ENCODE peak calls at places on chromosomes 2 and 18, in ten cellular contexts. One of them, this sample, is unnamed.

GRCh38 chr18:46239549-46239948 is 135.4 kb downstream of the HAUS1 start:
- DNase-seq in NCI-H510A treated with DMSO at 0.1 percent for 48 hours: no peak
- DNase-seq in RWPE1: no peak
- DNase-seq in fibroblast of villous mesenchyme: no peak
- DNase-seq in NCI-H1417: no peak
- DNase-seq in SJSA1: no peak
- DNase-seq in fibroblast of mammary gland: no peak
- DNase-seq in AG09319: no peak
- DNase-seq in LHCN-M2: no peak
- DNase-seq in WTC11: no peak
- DNase-seq in this sample: no peak

GRCh38 chr2:199471443-199472057 is 13.8 kb upstream of the SATB2 start:
- DNase-seq in NCI-H510A treated with DMSO at 0.1 percent for 48 hours: peak; percentile 66
- DNase-seq in RWPE1: peak; percentile 55
- DNase-seq in fibroblast of villous mesenchyme: peak; percentile 25
- DNase-seq in NCI-H1417: no peak
- DNase-seq in SJSA1: peak; percentile 53
- DNase-seq in fibroblast of mammary gland: peak; percentile 49
- DNase-seq in AG09319: no peak
- DNase-seq in LHCN-M2: peak; percentile 58
- DNase-seq in WTC11: peak; percentile 94
- DNase-seq in this sample: no peak

GRCh38 chr2:107591541-107591940 is 235.2 kb upstream of the RGPD4 start:
- DNase-seq in NCI-H510A treated with DMSO at 0.1 percent for 48 hours: no peak
- DNase-seq in RWPE1: no peak
- DNase-seq in fibroblast of villous mesenchyme: peak; percentile 19
- DNase-seq in NCI-H1417: no peak
- DNase-seq in SJSA1: no peak
- DNase-seq in fibroblast of mammary gland: peak; percentile 9
- DNase-seq in AG09319: no peak
- DNase-seq in LHCN-M2: peak; percentile 19
- DNase-seq in WTC11: no peak
- DNase-seq in this sample: no peak

GRCh38 chr2:18910843-18911242 is 321.5 kb upstream of the NT5C1B start:
- DNase-seq in NCI-H510A treated with DMSO at 0.1 percent for 48 hours: no peak
- DNase-seq in RWPE1: peak; percentile 85
- DNase-seq in fibroblast of villous mesenchyme: peak; percentile 86
- DNase-seq in NCI-H1417: no peak
- DNase-seq in SJSA1: peak; percentile 46
- DNase-seq in fibroblast of mammary gland: peak; percentile 97
- DNase-seq in AG09319: peak; percentile 75
- DNase-seq in LHCN-M2: peak; percentile 91
- DNase-seq in WTC11: no peak
- DNase-seq in this sample: no peak

GRCh38 chr2:30611572-30611971 is 164.5 kb downstream of the LCLAT1 start:
- DNase-seq in NCI-H510A treated with DMSO at 0.1 percent for 48 hours: peak; percentile 89
- DNase-seq in RWPE1: no peak
- DNase-seq in fibroblast of villous mesenchyme: no peak
- DNase-seq in NCI-H1417: no peak
- DNase-seq in SJSA1: no peak
- DNase-seq in fibroblast of mammary gland: peak; percentile 24
- DNase-seq in AG09319: peak; percentile 62
- DNase-seq in LHCN-M2: peak; percentile 60
- DNase-seq in WTC11: no peak
- DNase-seq in this sample: no peak

GRCh38 chr2:238649123-238649522 is 198.8 kb upstream of the TWIST2 start:
- DNase-seq in NCI-H510A treated with DMSO at 0.1 percent for 48 hours: no peak
- DNase-seq in RWPE1: no peak
- DNase-seq in fibroblast of villous mesenchyme: no peak
- DNase-seq in NCI-H1417: no peak
- DNase-seq in SJSA1: no peak
- DNase-seq in fibroblast of mammary gland: no peak
- DNase-seq in AG09319: no peak
- DNase-seq in LHCN-M2: no peak
- DNase-seq in WTC11: no peak
- DNase-seq in this sample: no peak

GRCh38 chr18:79384834-79385233 is 10.9 kb upstream of the NFATC1 start:
- DNase-seq in NCI-H510A treated with DMSO at 0.1 percent for 48 hours: no peak
- DNase-seq in RWPE1: no peak
- DNase-seq in fibroblast of villous mesenchyme: no peak
- DNase-seq in NCI-H1417: no peak
- DNase-seq in SJSA1: no peak
- DNase-seq in fibroblast of mammary gland: no peak
- DNase-seq in AG09319: no peak
- DNase-seq in LHCN-M2: no peak
- DNase-seq in WTC11: no peak
- DNase-seq in this sample: no peak

GRCh38 chr18:36733150-36733549 is 95.7 kb downstream of the TPGS2 start:
- DNase-seq in NCI-H510A treated with DMSO at 0.1 percent for 48 hours: no peak
- DNase-seq in RWPE1: no peak
- DNase-seq in fibroblast of villous mesenchyme: no peak
- DNase-seq in NCI-H1417: no peak
- DNase-seq in SJSA1: no peak
- DNase-seq in fibroblast of mammary gland: no peak
- DNase-seq in AG09319: no peak
- DNase-seq in LHCN-M2: no peak
- DNase-seq in WTC11: no peak
- DNase-seq in this sample: no peak

GRCh38 chr2:111664451-111664850 is 219.5 kb downstream of the ANAPC1 start:
- DNase-seq in NCI-H510A treated with DMSO at 0.1 percent for 48 hours: no peak
- DNase-seq in RWPE1: no peak
- DNase-seq in fibroblast of villous mesenchyme: no peak
- DNase-seq in NCI-H1417: no peak
- DNase-seq in SJSA1: no peak
- DNase-seq in fibroblast of mammary gland: no peak
- DNase-seq in AG09319: no peak
- DNase-seq in LHCN-M2: no peak
- DNase-seq in WTC11: no peak
- DNase-seq in this sample: no peak

GRCh38 chr18:74806073-74806472 is 208.4 kb downstream of the ZNF407 start:
- DNase-seq in NCI-H510A treated with DMSO at 0.1 percent for 48 hours: no peak
- DNase-seq in RWPE1: peak; percentile 10
- DNase-seq in fibroblast of villous mesenchyme: no peak
- DNase-seq in NCI-H1417: no peak
- DNase-seq in SJSA1: no peak
- DNase-seq in fibroblast of mammary gland: no peak
- DNase-seq in AG09319: no peak
- DNase-seq in LHCN-M2: no peak
- DNase-seq in WTC11: no peak
- DNase-seq in this sample: no peak

GRCh38 chr2:20516646-20517341 is 69.9 kb downstream of the RHOB start:
- DNase-seq in NCI-H510A treated with DMSO at 0.1 percent for 48 hours: no peak
- DNase-seq in RWPE1: no peak
- DNase-seq in fibroblast of villous mesenchyme: no peak
- DNase-seq in NCI-H1417: no peak
- DNase-seq in SJSA1: no peak
- DNase-seq in fibroblast of mammary gland: peak; percentile 30
- DNase-seq in AG09319: no peak
- DNase-seq in LHCN-M2: no peak
- DNase-seq in WTC11: no peak
- DNase-seq in this sample: no peak

GRCh38 chr18:70228546-70228945 is 23.1 kb upstream of the RTTN start:
- DNase-seq in NCI-H510A treated with DMSO at 0.1 percent for 48 hours: no peak
- DNase-seq in RWPE1: no peak
- DNase-seq in fibroblast of villous mesenchyme: no peak
- DNase-seq in NCI-H1417: no peak
- DNase-seq in SJSA1: no peak
- DNase-seq in fibroblast of mammary gland: peak; percentile 51
- DNase-seq in AG09319: no peak
- DNase-seq in LHCN-M2: peak; percentile 14
- DNase-seq in WTC11: no peak
- DNase-seq in this sample: no peak

GRCh38 chr2:101173707-101174295 is 22.6 kb upstream of the TBC1D8 start:
- DNase-seq in NCI-H510A treated with DMSO at 0.1 percent for 48 hours: no peak
- DNase-seq in RWPE1: no peak
- DNase-seq in fibroblast of villous mesenchyme: no peak
- DNase-seq in NCI-H1417: no peak
- DNase-seq in SJSA1: no peak
- DNase-seq in fibroblast of mammary gland: no peak
- DNase-seq in AG09319: no peak
- DNase-seq in LHCN-M2: no peak
- DNase-seq in WTC11: no peak
- DNase-seq in this sample: no peak

GRCh38 chr2:179106342-179107178 is 56.6 kb upstream of the CCDC141 start:
- DNase-seq in NCI-H510A treated with DMSO at 0.1 percent for 48 hours: peak; percentile 33
- DNase-seq in RWPE1: peak; percentile 48
- DNase-seq in fibroblast of villous mesenchyme: peak; percentile 83
- DNase-seq in NCI-H1417: peak; percentile 70
- DNase-seq in SJSA1: peak; percentile 94
- DNase-seq in fibroblast of mammary gland: peak; percentile 99
- DNase-seq in AG09319: peak; percentile 75
- DNase-seq in LHCN-M2: peak; percentile 98
- DNase-seq in WTC11: no peak
- DNase-seq in this sample: no peak

GRCh38 chr18:75533954-75534353 is 106.5 kb upstream of the SMIM21 start:
- DNase-seq in NCI-H510A treated with DMSO at 0.1 percent for 48 hours: no peak
- DNase-seq in RWPE1: no peak
- DNase-seq in fibroblast of villous mesenchyme: peak; percentile 55
- DNase-seq in NCI-H1417: no peak
- DNase-seq in SJSA1: no peak
- DNase-seq in fibroblast of mammary gland: peak; percentile 36
- DNase-seq in AG09319: no peak
- DNase-seq in LHCN-M2: peak; percentile 75
- DNase-seq in WTC11: no peak
- DNase-seq in this sample: no peak

GRCh38 chr18:48529796-48530195 is 9.0 kb upstream of the CTIF start:
- DNase-seq in NCI-H510A treated with DMSO at 0.1 percent for 48 hours: no peak
- DNase-seq in RWPE1: peak; percentile 37
- DNase-seq in fibroblast of villous mesenchyme: peak; percentile 60
- DNase-seq in NCI-H1417: no peak
- DNase-seq in SJSA1: peak; percentile 77
- DNase-seq in fibroblast of mammary gland: peak; percentile 56
- DNase-seq in AG09319: peak; percentile 49
- DNase-seq in LHCN-M2: peak; percentile 89
- DNase-seq in WTC11: no peak
- DNase-seq in this sample: no peak

GRCh38 chr2:143528021-143528420 is 398.8 kb downstream of the ARHGAP15 start:
- DNase-seq in NCI-H510A treated with DMSO at 0.1 percent for 48 hours: no peak
- DNase-seq in RWPE1: no peak
- DNase-seq in fibroblast of villous mesenchyme: no peak
- DNase-seq in NCI-H1417: no peak
- DNase-seq in SJSA1: no peak
- DNase-seq in fibroblast of mammary gland: peak; percentile 59
- DNase-seq in AG09319: peak; percentile 79
- DNase-seq in LHCN-M2: no peak
- DNase-seq in WTC11: no peak
- DNase-seq in this sample: no peak

GRCh38 chr2:59314367-59314766 is 1073.2 kb upstream of the FANCL start:
- DNase-seq in NCI-H510A treated with DMSO at 0.1 percent for 48 hours: no peak
- DNase-seq in RWPE1: no peak
- DNase-seq in fibroblast of villous mesenchyme: no peak
- DNase-seq in NCI-H1417: no peak
- DNase-seq in SJSA1: no peak
- DNase-seq in fibroblast of mammary gland: no peak
- DNase-seq in AG09319: no peak
- DNase-seq in LHCN-M2: no peak
- DNase-seq in WTC11: no peak
- DNase-seq in this sample: no peak

GRCh38 chr2:230690439-230690838 is 22.2 kb upstream of the CAB39 start:
- DNase-seq in NCI-H510A treated with DMSO at 0.1 percent for 48 hours: no peak
- DNase-seq in RWPE1: no peak
- DNase-seq in fibroblast of villous mesenchyme: no peak
- DNase-seq in NCI-H1417: no peak
- DNase-seq in SJSA1: no peak
- DNase-seq in fibroblast of mammary gland: peak; percentile 44
- DNase-seq in AG09319: no peak
- DNase-seq in LHCN-M2: no peak
- DNase-seq in WTC11: no peak
- DNase-seq in this sample: no peak

GRCh38 chr2:218221015-218221414 is 4.0 kb downstream of the ARPC2 start:
- DNase-seq in NCI-H510A treated with DMSO at 0.1 percent for 48 hours: no peak
- DNase-seq in RWPE1: no peak
- DNase-seq in fibroblast of villous mesenchyme: no peak
- DNase-seq in NCI-H1417: no peak
- DNase-seq in SJSA1: no peak
- DNase-seq in fibroblast of mammary gland: no peak
- DNase-seq in AG09319: no peak
- DNase-seq in LHCN-M2: no peak
- DNase-seq in WTC11: no peak
- DNase-seq in this sample: no peak

GRCh38 chr2:12433641-12433990 is 283.1 kb upstream of the TRIB2 start:
- DNase-seq in NCI-H510A treated with DMSO at 0.1 percent for 48 hours: no peak
- DNase-seq in RWPE1: peak; percentile 13
- DNase-seq in fibroblast of villous mesenchyme: no peak
- DNase-seq in NCI-H1417: no peak
- DNase-seq in SJSA1: no peak
- DNase-seq in fibroblast of mammary gland: no peak
- DNase-seq in AG09319: no peak
- DNase-seq in LHCN-M2: no peak
- DNase-seq in WTC11: no peak
- DNase-seq in this sample: no peak

GRCh38 chr18:43661570-43661969 is 384.3 kb upstream of the SYT4 start:
- DNase-seq in NCI-H510A treated with DMSO at 0.1 percent for 48 hours: no peak
- DNase-seq in RWPE1: peak; percentile 0
- DNase-seq in fibroblast of villous mesenchyme: peak; percentile 58
- DNase-seq in NCI-H1417: peak; percentile 45
- DNase-seq in SJSA1: peak; percentile 66
- DNase-seq in fibroblast of mammary gland: peak; percentile 88
- DNase-seq in AG09319: no peak
- DNase-seq in LHCN-M2: peak; percentile 70
- DNase-seq in WTC11: peak; percentile 20
- DNase-seq in this sample: no peak

GRCh38 chr2:207474871-207475485 is 54.8 kb upstream of the CREB1 start:
- DNase-seq in NCI-H510A treated with DMSO at 0.1 percent for 48 hours: peak; percentile 72
- DNase-seq in RWPE1: peak; percentile 30
- DNase-seq in fibroblast of villous mesenchyme: peak; percentile 74
- DNase-seq in NCI-H1417: peak; percentile 29
- DNase-seq in SJSA1: peak; percentile 59
- DNase-seq in fibroblast of mammary gland: peak; percentile 77
- DNase-seq in AG09319: peak; percentile 46
- DNase-seq in LHCN-M2: peak; percentile 63
- DNase-seq in WTC11: no peak
- DNase-seq in this sample: peak; percentile 37

GRCh38 chr2:30425326-30425725 is 21.7 kb upstream of the LCLAT1 start:
- DNase-seq in NCI-H510A treated with DMSO at 0.1 percent for 48 hours: no peak
- DNase-seq in RWPE1: no peak
- DNase-seq in fibroblast of villous mesenchyme: no peak
- DNase-seq in NCI-H1417: no peak
- DNase-seq in SJSA1: no peak
- DNase-seq in fibroblast of mammary gland: peak; percentile 69
- DNase-seq in AG09319: no peak
- DNase-seq in LHCN-M2: peak; percentile 57
- DNase-seq in WTC11: no peak
- DNase-seq in this sample: no peak

GRCh38 chr2:31802711-31803110 is 208.1 kb downstream of the MEMO1 start:
- DNase-seq in NCI-H510A treated with DMSO at 0.1 percent for 48 hours: no peak
- DNase-seq in RWPE1: no peak
- DNase-seq in fibroblast of villous mesenchyme: no peak
- DNase-seq in NCI-H1417: no peak
- DNase-seq in SJSA1: no peak
- DNase-seq in fibroblast of mammary gland: no peak
- DNase-seq in AG09319: no peak
- DNase-seq in LHCN-M2: no peak
- DNase-seq in WTC11: no peak
- DNase-seq in this sample: no peak

GRCh38 chr18:32714571-32715148 is 58.2 kb downstream of the KLHL14 start:
- DNase-seq in NCI-H510A treated with DMSO at 0.1 percent for 48 hours: peak; percentile 98
- DNase-seq in RWPE1: peak; percentile 24
- DNase-seq in fibroblast of villous mesenchyme: peak; percentile 43
- DNase-seq in NCI-H1417: peak; percentile 72
- DNase-seq in SJSA1: peak; percentile 35
- DNase-seq in fibroblast of mammary gland: peak; percentile 69
- DNase-seq in AG09319: peak; percentile 8
- DNase-seq in LHCN-M2: peak; percentile 66
- DNase-seq in WTC11: peak; percentile 37
- DNase-seq in this sample: no peak